ENCODE peak calls at places on chromosomes 1 and 21, in seven cellular contexts. Q is progenitor cell of endocrine pancreas, C is left ventricle myocardium inferior, I is cardiac fibroblast, U is fibroblast of mammary gland, P is neural crest cell, W is Calu3. A is an unnamed sample.

GRCh38 chr1:231729541-231729940 is 103.0 kb downstream of the DISC1 start:
- DNase-seq in Q (no peak), C (no peak), I (peak), U (no peak), P (no peak), W (no peak), A (no peak)

GRCh38 chr1:246592695-246593094 is 26.4 kb downstream of the CNST start:
- DNase-seq in Q (no peak), C (no peak), I (peak), U (peak), P (no peak), W (no peak), A (no peak)

GRCh38 chr21:43573921-43574320 is 85.4 kb downstream of the HSF2BP start:
- DNase-seq in Q (no peak), C (no peak), I (no peak), U (no peak), P (no peak), W (no peak), A (no peak)

GRCh38 chr1:117632269-117633067 is 26.6 kb downstream of the TENT5C start:
- DNase-seq in Q (no peak), C (no peak), I (no peak), U (no peak), P (no peak), W (no peak), A (no peak)

GRCh38 chr1:232486006-232486405 is 143.9 kb downstream of the SIPA1L2 start:
- DNase-seq in Q (no peak), C (no peak), I (no peak), U (peak), P (no peak), W (no peak), A (no peak)

GRCh38 chr1:239387304-239388231 is 1.2 kb downstream of the CHRM3 start:
- DNase-seq in Q (peak), C (no peak), I (no peak), U (no peak), P (peak), W (peak), A (no peak)

GRCh38 chr1:163331116-163331515 is 9.4 kb downstream of the NUF2 start:
- DNase-seq in Q (no peak), C (no peak), I (no peak), U (no peak), P (no peak), W (no peak), A (no peak)

GRCh38 chr1:225712391-225712790 is 59.5 kb upstream of the ENAH start:
- DNase-seq in Q (no peak), C (no peak), I (peak), U (peak), P (no peak), W (no peak), A (no peak)

DNA sequence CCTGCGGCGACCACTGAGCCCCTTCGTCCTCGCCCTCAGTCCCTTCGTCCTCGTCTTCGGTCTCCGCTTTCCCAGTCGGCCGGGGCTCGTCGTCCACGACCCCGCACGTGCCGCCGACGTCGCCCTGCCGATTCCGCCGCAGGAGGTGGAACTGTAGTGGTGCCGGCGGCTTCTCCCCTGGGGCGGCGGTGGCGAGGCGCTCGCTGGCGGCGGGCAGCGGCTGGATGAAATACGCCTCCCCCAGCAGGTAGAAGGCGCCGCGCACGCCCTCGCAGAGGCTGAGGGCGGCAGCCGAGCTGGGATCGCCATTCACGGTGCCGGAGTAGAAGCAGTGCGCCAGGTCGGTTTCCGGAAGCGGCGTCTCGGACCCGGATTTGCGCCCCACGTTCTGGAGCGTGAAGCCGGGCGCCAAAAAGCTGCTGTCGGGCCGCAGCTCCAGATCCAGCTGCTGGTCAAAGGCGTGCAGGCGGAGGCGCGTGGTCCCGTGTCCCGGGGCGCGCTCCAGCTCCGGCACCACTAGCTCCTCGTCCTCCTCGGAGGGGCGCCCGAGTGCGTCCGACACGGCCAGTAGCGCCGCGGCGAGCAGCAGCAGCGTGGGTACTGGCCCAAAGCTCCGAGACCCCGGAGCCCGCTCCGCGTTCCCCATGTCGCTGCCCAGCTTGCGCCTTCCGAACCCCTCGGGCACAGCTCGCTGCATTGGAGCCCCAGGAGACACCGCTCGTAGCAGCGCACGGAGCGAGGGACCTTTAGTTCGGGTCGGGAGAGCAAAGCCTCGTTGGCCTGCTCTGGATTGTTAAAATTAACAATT is 747 bp downstream of the ADAMTS1 start:
- DNase-seq in Q (peak), C (peak), I (peak), U (no peak), P (peak), W (peak), A (no peak)
- TF ChIP-seq CTCF in Q (no peak), C (peak), I (no peak), U (no peak), P (peak), W (no peak), A (no peak)

DNA sequence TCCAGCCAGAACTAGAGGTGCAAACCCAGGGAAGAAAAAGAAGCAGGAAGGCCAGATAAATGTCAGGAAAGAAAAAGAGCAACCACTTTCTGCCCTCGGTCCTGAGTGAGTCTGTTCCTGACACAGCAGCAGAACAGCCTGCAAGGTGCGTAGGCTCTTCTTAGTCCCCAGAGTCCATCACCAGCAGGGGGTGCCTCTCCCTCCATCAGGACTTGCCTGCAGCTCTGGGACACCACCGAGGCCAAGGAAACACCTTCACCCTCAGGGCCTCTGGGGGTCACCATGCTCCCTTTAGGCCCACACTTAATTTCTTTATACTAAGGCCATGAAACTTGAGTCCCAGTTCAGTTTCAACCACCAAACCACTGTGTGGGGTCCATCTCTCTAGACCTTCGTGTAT is 43.7 kb upstream of the NFASC start:
- DNase-seq in Q (peak), C (no peak), I (peak), U (peak), P (peak), W (peak), A (no peak)
- TF ChIP-seq CTCF in Q (peak), C (no peak), I (no peak), U (peak), P (peak), W (no peak), A (no peak)

GRCh38 chr1:41638086-41639024 is 153.9 kb upstream of the EDN2 start:
- DNase-seq in Q (no peak), C (no peak), I (no peak), U (no peak), P (no peak), W (no peak), A (no peak)
- TF ChIP-seq CTCF in Q (no peak), C (no peak), I (no peak), U (no peak), P (no peak), W (no peak), A (no peak)

DNA sequence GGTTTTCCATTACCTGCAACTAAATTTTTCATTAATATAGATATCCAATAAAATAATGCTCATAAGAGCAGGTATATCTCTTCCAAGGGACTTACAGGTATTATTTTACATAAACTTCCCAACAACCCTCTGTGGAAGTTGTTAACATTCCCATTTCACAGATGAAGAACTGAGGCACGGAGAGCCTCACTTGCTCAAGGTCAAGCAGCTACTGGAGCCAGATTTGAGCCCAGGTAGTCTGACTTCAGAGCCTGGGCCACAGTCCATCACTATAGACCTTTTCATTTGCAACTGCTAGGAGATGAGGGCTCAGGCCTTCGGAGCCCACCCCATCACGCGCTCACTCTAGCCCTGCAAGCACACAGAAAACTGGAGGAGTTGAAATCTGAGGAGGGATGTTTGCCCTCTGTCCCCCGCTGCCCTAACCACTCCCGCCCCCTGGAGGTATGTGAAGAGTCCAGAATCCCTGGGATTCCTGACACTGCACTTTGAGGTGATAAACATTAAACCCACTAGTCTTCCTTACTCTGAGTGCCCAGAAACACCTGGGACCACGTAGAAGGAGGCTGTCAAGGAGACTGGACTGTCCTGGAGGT is 11.7 kb upstream of the ALPL start:
- DNase-seq in Q (no peak), C (no peak), I (no peak), U (no peak), P (no peak), W (no peak), A (no peak)
- TF ChIP-seq CTCF in Q (no peak), C (no peak), I (no peak), U (no peak), P (no peak), W (no peak), A (no peak)

GRCh38 chr1:170765712-170766330 is 101.9 kb downstream of the PRRX1 start:
- DNase-seq in Q (no peak), C (no peak), I (peak), U (peak), P (no peak), W (no peak), A (no peak)
- TF ChIP-seq CTCF in Q (peak), C (peak), I (peak), U (peak), P (peak), W (no peak), A (no peak)

A was measured in omental fat pad.